ENCODE peak calls at places on chromosomes 13 and 19, in five cellular contexts. One of them, this sample, is unnamed.

GRCh38 chr13:74575729-74576125 is 441.5 kb upstream of the KLF12 start:
- DNase-seq in HS-27A: no peak
- DNase-seq in HEK293T: peak
- DNase-seq in transverse colon: peak
- DNase-seq in sciatic nerve: peak
- DNase-seq in this sample: peak

GRCh38 chr13:42320375-42320787 is 48.4 kb downstream of the AKAP11 start:
- DNase-seq in sciatic nerve: no peak
- DNase-seq in HS-27A: no peak
- DNase-seq in HEK293T: no peak
- DNase-seq in transverse colon: no peak
- DNase-seq in this sample: no peak

GRCh38 chr19:41409288-41409687 is 11.7 kb downstream of the BCKDHA start:
- DNase-seq in sciatic nerve: no peak
- DNase-seq in HEK293T: no peak
- DNase-seq in HS-27A: no peak
- DNase-seq in transverse colon: no peak
- DNase-seq in this sample: peak

GRCh38 chr13:40355126-40355719 is 311.2 kb downstream of the FOXO1 start:
- DNase-seq in HEK293T: no peak
- DNase-seq in sciatic nerve: no peak
- DNase-seq in HS-27A: no peak
- DNase-seq in transverse colon: no peak
- DNase-seq in this sample: peak

GRCh38 chr19:11657307-11657706 is 60.0 kb downstream of the ZNF627 start:
- DNase-seq in transverse colon: peak
- DNase-seq in sciatic nerve: no peak
- DNase-seq in HS-27A: no peak
- DNase-seq in HEK293T: no peak
- DNase-seq in this sample: no peak

GRCh38 chr13:66661336-66661735 is 568.8 kb downstream of the PCDH9 start:
- DNase-seq in HEK293T: no peak
- DNase-seq in sciatic nerve: no peak
- DNase-seq in transverse colon: no peak
- DNase-seq in HS-27A: no peak
- DNase-seq in this sample: no peak

GRCh38 chr19:56066152-56067023 is 54.7 kb downstream of the ZNF787 start:
- DNase-seq in HEK293T: peak
- DNase-seq in sciatic nerve: peak
- DNase-seq in transverse colon: peak
- DNase-seq in HS-27A: no peak
- DNase-seq in this sample: peak

GRCh38 chr19:39341122-39341719 is 1.0 kb upstream of the SAMD4B start:
- DNase-seq in HEK293T: peak
- DNase-seq in sciatic nerve: peak
- DNase-seq in transverse colon: peak
- DNase-seq in HS-27A: no peak
- DNase-seq in this sample: no peak